ENCODE peak calls at places on chromosomes 13 and 19, in seven cellular contexts. One of them, this sample, is unnamed.

GRCh38 chr13:43446126-43446525 is 340.6 kb downstream of the ENOX1 start:
- DNase-seq in stomach: no peak
- DNase-seq in adrenal gland: no peak
- DNase-seq in heart left ventricle: no peak
- DNase-seq in Peyer's patch: no peak
- DNase-seq in body of pancreas: no peak
- DNase-seq in sigmoid colon: no peak
- DNase-seq in this sample: no peak

GRCh38 chr13:79128158-79128557 is 277.9 kb downstream of the RBM26 start:
- DNase-seq in stomach: no peak
- DNase-seq in body of pancreas: no peak
- DNase-seq in sigmoid colon: no peak
- DNase-seq in adrenal gland: no peak
- DNase-seq in heart left ventricle: no peak
- DNase-seq in Peyer's patch: no peak
- DNase-seq in this sample: no peak

GRCh38 chr19:3494051-3494450 is 6.4 kb downstream of the DOHH start:
- DNase-seq in adrenal gland: no peak
- DNase-seq in heart left ventricle: no peak
- DNase-seq in stomach: peak; percentile 62
- DNase-seq in body of pancreas: no peak
- DNase-seq in sigmoid colon: no peak
- DNase-seq in Peyer's patch: no peak
- DNase-seq in this sample: no peak

GRCh38 chr19:2253106-2254051 is 2.8 kb downstream of the JSRP1 start:
- DNase-seq in heart left ventricle: peak; percentile 55
- DNase-seq in stomach: no peak
- DNase-seq in Peyer's patch: no peak
- DNase-seq in adrenal gland: no peak
- DNase-seq in body of pancreas: no peak
- DNase-seq in sigmoid colon: no peak
- DNase-seq in this sample: no peak

GRCh38 chr13:35596299-35596698 is 119.8 kb upstream of the MAB21L1 start:
- DNase-seq in heart left ventricle: no peak
- DNase-seq in adrenal gland: no peak
- DNase-seq in Peyer's patch: no peak
- DNase-seq in sigmoid colon: no peak
- DNase-seq in body of pancreas: no peak
- DNase-seq in stomach: no peak
- DNase-seq in this sample: no peak

GRCh38 chr13:43804461-43805070 is 17.8 kb upstream of the ENOX1 start:
- DNase-seq in sigmoid colon: no peak
- DNase-seq in adrenal gland: no peak
- DNase-seq in body of pancreas: peak; percentile 15
- DNase-seq in stomach: no peak
- DNase-seq in Peyer's patch: no peak
- DNase-seq in heart left ventricle: no peak
- DNase-seq in this sample: peak; percentile 43

GRCh38 chr13:109859898-109860297 is 73.5 kb upstream of the IRS2 start:
- DNase-seq in body of pancreas: no peak
- DNase-seq in sigmoid colon: no peak
- DNase-seq in adrenal gland: no peak
- DNase-seq in stomach: no peak
- DNase-seq in Peyer's patch: no peak
- DNase-seq in heart left ventricle: no peak
- DNase-seq in this sample: no peak

GRCh38 chr13:25329706-25330105 is 28.3 kb downstream of the NUP58 start:
- DNase-seq in heart left ventricle: no peak
- DNase-seq in sigmoid colon: no peak
- DNase-seq in stomach: no peak
- DNase-seq in body of pancreas: no peak
- DNase-seq in adrenal gland: no peak
- DNase-seq in Peyer's patch: no peak
- DNase-seq in this sample: peak; percentile 67

GRCh38 chr13:49132479-49133002 is 87.6 kb upstream of the MLNR start:
- DNase-seq in body of pancreas: no peak
- DNase-seq in heart left ventricle: no peak
- DNase-seq in adrenal gland: no peak
- DNase-seq in Peyer's patch: no peak
- DNase-seq in stomach: no peak
- DNase-seq in sigmoid colon: no peak
- DNase-seq in this sample: no peak

GRCh38 chr13:20441879-20442278 is 83.8 kb downstream of the CRYL1 start:
- DNase-seq in heart left ventricle: no peak
- DNase-seq in adrenal gland: no peak
- DNase-seq in Peyer's patch: no peak
- DNase-seq in sigmoid colon: no peak
- DNase-seq in body of pancreas: no peak
- DNase-seq in stomach: no peak
- DNase-seq in this sample: no peak

GRCh38 chr13:110874508-110874960 is 40.3 kb downstream of the ANKRD10 start:
- DNase-seq in sigmoid colon: peak; percentile 93
- DNase-seq in heart left ventricle: peak; percentile 92
- DNase-seq in adrenal gland: peak; percentile 88
- DNase-seq in Peyer's patch: peak; percentile 79
- DNase-seq in body of pancreas: peak; percentile 89
- DNase-seq in stomach: peak; percentile 85
- DNase-seq in this sample: peak; percentile 80

GRCh38 chr13:80814541-80814940 is 473.6 kb upstream of the SPRY2 start:
- DNase-seq in sigmoid colon: no peak
- DNase-seq in adrenal gland: no peak
- DNase-seq in body of pancreas: no peak
- DNase-seq in Peyer's patch: no peak
- DNase-seq in stomach: no peak
- DNase-seq in heart left ventricle: no peak
- DNase-seq in this sample: no peak

GRCh38 chr13:93037780-93038179 is 188.8 kb upstream of the GPC6 start:
- DNase-seq in body of pancreas: no peak
- DNase-seq in heart left ventricle: no peak
- DNase-seq in stomach: no peak
- DNase-seq in Peyer's patch: no peak
- DNase-seq in sigmoid colon: no peak
- DNase-seq in adrenal gland: no peak
- DNase-seq in this sample: no peak

GRCh38 chr13:100330662-100331061 is 241.8 kb downstream of the PCCA start:
- DNase-seq in heart left ventricle: no peak
- DNase-seq in Peyer's patch: no peak
- DNase-seq in stomach: no peak
- DNase-seq in body of pancreas: no peak
- DNase-seq in sigmoid colon: no peak
- DNase-seq in adrenal gland: no peak
- DNase-seq in this sample: no peak

GRCh38 chr19:38250821-38251563 is 5.2 kb downstream of the PPP1R14A start:
- DNase-seq in heart left ventricle: peak; percentile 91
- DNase-seq in adrenal gland: peak; percentile 79
- DNase-seq in stomach: peak; percentile 60
- DNase-seq in sigmoid colon: peak; percentile 89
- DNase-seq in Peyer's patch: peak; percentile 87
- DNase-seq in body of pancreas: peak; percentile 83
- DNase-seq in this sample: no peak

GRCh38 chr13:36815069-36815468 is 4.0 kb upstream of the RFXAP start:
- DNase-seq in body of pancreas: no peak
- DNase-seq in adrenal gland: no peak
- DNase-seq in sigmoid colon: no peak
- DNase-seq in Peyer's patch: no peak
- DNase-seq in stomach: no peak
- DNase-seq in heart left ventricle: no peak
- DNase-seq in this sample: peak; percentile 64

GRCh38 chr19:13100031-13100588 is 2.5 kb downstream of the LYL1 start:
- DNase-seq in sigmoid colon: no peak
- DNase-seq in adrenal gland: no peak
- DNase-seq in heart left ventricle: no peak
- DNase-seq in Peyer's patch: peak; percentile 69
- DNase-seq in stomach: no peak
- DNase-seq in body of pancreas: no peak
- DNase-seq in this sample: peak; percentile 89

GRCh38 chr19:751501-752341 is 809 bp downstream of the MISP start:
- DNase-seq in sigmoid colon: no peak
- DNase-seq in adrenal gland: no peak
- DNase-seq in stomach: peak; percentile 58
- DNase-seq in Peyer's patch: peak; percentile 92
- DNase-seq in heart left ventricle: no peak
- DNase-seq in body of pancreas: no peak
- DNase-seq in this sample: no peak

GRCh38 chr19:752652-753517 is 2.0 kb downstream of the MISP start:
- DNase-seq in sigmoid colon: peak; percentile 82
- DNase-seq in Peyer's patch: peak; percentile 92
- DNase-seq in heart left ventricle: no peak
- DNase-seq in stomach: peak; percentile 85
- DNase-seq in body of pancreas: peak; percentile 34
- DNase-seq in adrenal gland: no peak
- DNase-seq in this sample: no peak

GRCh38 chr19:748274-748598 is 2.7 kb upstream of the MISP start:
- DNase-seq in stomach: peak; percentile 69
- DNase-seq in sigmoid colon: no peak
- DNase-seq in body of pancreas: no peak
- DNase-seq in heart left ventricle: no peak
- DNase-seq in adrenal gland: no peak
- DNase-seq in Peyer's patch: peak; percentile 89
- DNase-seq in this sample: no peak

GRCh38 chr19:749811-750210 is 1.1 kb upstream of the MISP start:
- DNase-seq in stomach: no peak
- DNase-seq in body of pancreas: no peak
- DNase-seq in sigmoid colon: no peak
- DNase-seq in adrenal gland: no peak
- DNase-seq in heart left ventricle: no peak
- DNase-seq in Peyer's patch: no peak
- DNase-seq in this sample: no peak

DNA sequence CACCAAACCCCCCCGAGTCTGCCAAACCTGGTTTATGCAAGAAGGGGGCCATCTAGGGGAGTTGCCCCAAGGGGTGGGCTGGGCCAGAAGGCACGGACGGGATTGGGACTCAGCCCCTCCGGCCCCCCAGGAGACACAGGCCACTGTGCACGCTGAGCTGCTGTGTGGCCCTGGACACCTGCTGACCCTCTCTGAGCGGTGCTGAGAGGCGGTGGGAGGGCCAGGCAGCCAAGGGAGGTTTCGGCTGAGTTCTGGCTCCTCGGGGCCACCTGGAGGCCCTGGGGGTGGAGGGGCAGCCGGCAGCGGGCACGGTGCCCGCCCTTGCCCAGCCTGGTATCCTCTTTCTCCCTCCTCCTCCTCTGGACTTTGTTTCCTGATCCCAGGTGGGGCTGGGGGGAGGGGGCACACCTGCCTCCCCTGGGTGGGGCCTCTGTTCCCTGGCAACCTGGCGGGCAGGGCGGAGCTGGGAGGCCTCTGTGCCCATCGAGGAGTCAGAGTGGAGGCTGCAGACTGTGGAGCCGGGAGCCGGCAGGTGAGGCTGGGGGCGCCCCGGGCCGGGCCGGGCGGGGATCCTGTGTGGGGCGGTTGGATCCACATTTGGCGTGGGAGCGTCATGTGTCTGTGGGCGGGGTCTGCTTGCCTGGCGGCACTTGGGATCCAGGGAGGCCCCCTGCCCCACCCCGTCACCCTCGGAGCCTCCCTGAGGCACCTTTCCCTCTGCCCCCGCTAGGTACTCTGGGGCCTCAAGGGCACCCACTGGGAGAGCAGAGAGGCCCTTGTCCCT is at the start of gene MISP:
- DNase-seq in adrenal gland: no peak
- DNase-seq in body of pancreas: peak; percentile 57
- DNase-seq in stomach: peak; percentile 84
- DNase-seq in Peyer's patch: peak; percentile 91
- DNase-seq in sigmoid colon: no peak
- DNase-seq in heart left ventricle: no peak
- DNase-seq in this sample: no peak
- TF ChIP-seq POLR2A in adrenal gland: no peak
- TF ChIP-seq POLR2A in body of pancreas: no peak
- TF ChIP-seq POLR2A in stomach: no peak
- TF ChIP-seq POLR2A in Peyer's patch: peak; percentile 89
- TF ChIP-seq POLR2A in sigmoid colon: no peak
- TF ChIP-seq POLR2A in heart left ventricle: no peak
- TF ChIP-seq POLR2A in this sample: no peak

DNA sequence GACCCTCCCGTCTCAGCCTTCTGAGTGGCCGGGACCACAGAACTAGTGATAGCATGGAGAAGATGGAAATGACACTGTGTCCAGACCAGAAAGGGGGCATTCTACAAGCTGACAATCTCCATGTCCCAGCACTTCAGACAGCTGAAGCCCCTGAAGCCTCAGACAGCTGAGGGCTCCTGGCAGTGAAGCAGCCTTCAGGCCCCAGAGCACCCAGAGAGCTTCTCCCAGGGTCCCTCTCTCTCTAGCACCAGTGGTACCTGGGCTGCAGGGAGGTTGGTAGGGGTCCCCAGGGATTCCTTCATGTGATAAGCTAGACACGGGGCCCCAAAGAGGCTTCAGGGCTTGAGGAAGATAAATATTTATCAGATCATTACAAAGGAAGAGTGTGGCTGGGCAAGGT is 7.6 kb upstream of the POP4 start:
- DNase-seq in stomach: no peak
- DNase-seq in adrenal gland: no peak
- DNase-seq in body of pancreas: no peak
- DNase-seq in sigmoid colon: no peak
- DNase-seq in heart left ventricle: no peak
- DNase-seq in Peyer's patch: no peak
- DNase-seq in this sample: no peak
- TF ChIP-seq POLR2A in stomach: no peak
- TF ChIP-seq POLR2A in adrenal gland: no peak
- TF ChIP-seq POLR2A in body of pancreas: no peak
- TF ChIP-seq POLR2A in sigmoid colon: no peak
- TF ChIP-seq POLR2A in heart left ventricle: no peak
- TF ChIP-seq POLR2A in Peyer's patch: no peak
- TF ChIP-seq POLR2A in this sample: no peak

GRCh38 chr13:50909605-50910482 is at the start of gene RNASEH2B:
- DNase-seq in sigmoid colon: peak; percentile 83
- DNase-seq in stomach: peak; percentile 68
- DNase-seq in body of pancreas: peak; percentile 73
- DNase-seq in Peyer's patch: peak; percentile 84
- DNase-seq in adrenal gland: peak; percentile 66
- DNase-seq in heart left ventricle: peak; percentile 88
- DNase-seq in this sample: peak; percentile 85
- TF ChIP-seq POLR2A in sigmoid colon: peak; percentile 19
- TF ChIP-seq POLR2A in stomach: no peak
- TF ChIP-seq POLR2A in body of pancreas: peak; percentile 80
- TF ChIP-seq POLR2A in Peyer's patch: peak; percentile 45
- TF ChIP-seq POLR2A in adrenal gland: peak; percentile 62
- TF ChIP-seq POLR2A in heart left ventricle: peak; percentile 55
- TF ChIP-seq POLR2A in this sample: peak; percentile 95

GRCh38 chr19:4832776-4833175 is 1.3 kb upstream of the TICAM1 start:
- DNase-seq in stomach: no peak
- DNase-seq in sigmoid colon: no peak
- DNase-seq in body of pancreas: no peak
- DNase-seq in heart left ventricle: no peak
- DNase-seq in Peyer's patch: no peak
- DNase-seq in adrenal gland: no peak
- DNase-seq in this sample: no peak

GRCh38 chr19:4829001-4829712 is 2.4 kb downstream of the TICAM1 start:
- DNase-seq in sigmoid colon: no peak
- DNase-seq in stomach: peak; percentile 61
- DNase-seq in adrenal gland: no peak
- DNase-seq in Peyer's patch: peak; percentile 79
- DNase-seq in body of pancreas: peak; percentile 68
- DNase-seq in heart left ventricle: no peak
- DNase-seq in this sample: no peak

GRCh38 chr19:4830332-4830731 is 1.2 kb downstream of the TICAM1 start:
- DNase-seq in Peyer's patch: no peak
- DNase-seq in body of pancreas: no peak
- DNase-seq in heart left ventricle: no peak
- DNase-seq in stomach: no peak
- DNase-seq in sigmoid colon: no peak
- DNase-seq in adrenal gland: no peak
- DNase-seq in this sample: no peak

GRCh38 chr19:4830768-4831265 is 695 bp downstream of the TICAM1 start:
- DNase-seq in adrenal gland: no peak
- DNase-seq in stomach: no peak
- DNase-seq in sigmoid colon: no peak
- DNase-seq in heart left ventricle: no peak
- DNase-seq in Peyer's patch: no peak
- DNase-seq in body of pancreas: no peak
- DNase-seq in this sample: no peak

GRCh38 chr19:4831351-4832340 is at the start of gene TICAM1:
- DNase-seq in Peyer's patch: peak; percentile 89
- DNase-seq in body of pancreas: peak; percentile 78
- DNase-seq in adrenal gland: peak; percentile 77
- DNase-seq in stomach: peak; percentile 80
- DNase-seq in heart left ventricle: peak; percentile 89
- DNase-seq in sigmoid colon: peak; percentile 84
- DNase-seq in this sample: peak; percentile 57
- TF ChIP-seq POLR2A in Peyer's patch: peak; percentile 93
- TF ChIP-seq POLR2A in body of pancreas: peak; percentile 90
- TF ChIP-seq POLR2A in adrenal gland: peak; percentile 61
- TF ChIP-seq POLR2A in stomach: no peak
- TF ChIP-seq POLR2A in heart left ventricle: peak; percentile 82
- TF ChIP-seq POLR2A in sigmoid colon: peak; percentile 51
- TF ChIP-seq POLR2A in this sample: peak; percentile 64

This sample was measured in erythroblast.